ENCODE peak calls at places on chromosomes 13 and 19, in eight cellular contexts. One of them, this sample, is unnamed. For H3K4me1, the result is how much of the 10 kb centered on the place peaks cover.

GRCh38 chr13:99677388-99677951 is 176.2 kb downstream of the TM9SF2 start:
- DNase-seq in psoas muscle: no peak
- DNase-seq in H1: no peak
- DNase-seq in HCT116: no peak
- DNase-seq in fibroblast of lung: no peak
- DNase-seq in lower lobe of right lung: no peak
- DNase-seq in A549: no peak
- DNase-seq in lung: no peak
- DNase-seq in this sample: no peak

GRCh38 chr19:37990362-37990761 is 83.4 kb downstream of the SIPA1L3 start:
- DNase-seq in psoas muscle: no peak
- DNase-seq in H1: peak
- DNase-seq in HCT116: no peak
- DNase-seq in fibroblast of lung: peak
- DNase-seq in lower lobe of right lung: no peak
- DNase-seq in A549: peak
- DNase-seq in lung: peak
- DNase-seq in this sample: no peak

GRCh38 chr19:2089001-2089711 is 7.0 kb downstream of the MOB3A start:
- DNase-seq in psoas muscle: peak
- DNase-seq in H1: no peak
- DNase-seq in HCT116: no peak
- DNase-seq in fibroblast of lung: peak
- DNase-seq in lower lobe of right lung: no peak
- DNase-seq in A549: no peak
- DNase-seq in lung: no peak
- DNase-seq in this sample: no peak

GRCh38 chr19:54451331-54451871 is 2.4 kb downstream of the LENG8 start:
- DNase-seq in psoas muscle: no peak
- DNase-seq in H1: no peak
- DNase-seq in HCT116: no peak
- DNase-seq in fibroblast of lung: peak
- DNase-seq in lower lobe of right lung: peak
- DNase-seq in A549: no peak
- DNase-seq in lung: no peak
- DNase-seq in this sample: no peak

GRCh38 chr13:109180905-109181425 is 551.6 kb downstream of the MYO16 start:
- DNase-seq in psoas muscle: no peak
- DNase-seq in H1: no peak
- DNase-seq in HCT116: peak
- DNase-seq in fibroblast of lung: peak
- DNase-seq in lower lobe of right lung: no peak
- DNase-seq in A549: no peak
- DNase-seq in lung: no peak
- DNase-seq in this sample: no peak

GRCh38 chr13:55571237-55571867 is 1569.4 kb upstream of the PRR20A start:
- DNase-seq in psoas muscle: no peak
- DNase-seq in H1: no peak
- DNase-seq in HCT116: no peak
- DNase-seq in fibroblast of lung: no peak
- DNase-seq in lower lobe of right lung: no peak
- DNase-seq in A549: no peak
- DNase-seq in lung: no peak
- DNase-seq in this sample: no peak

GRCh38 chr13:112248909-112249592 is 127.1 kb upstream of the SPACA7 start:
- DNase-seq in psoas muscle: no peak
- DNase-seq in H1: peak
- DNase-seq in HCT116: no peak
- DNase-seq in fibroblast of lung: no peak
- DNase-seq in lower lobe of right lung: no peak
- DNase-seq in A549: no peak
- DNase-seq in lung: peak
- DNase-seq in this sample: no peak

GRCh38 chr19:43625918-43626579 is 6.6 kb upstream of the ZNF428 start:
- DNase-seq in psoas muscle: no peak
- DNase-seq in H1: peak
- DNase-seq in HCT116: no peak
- DNase-seq in fibroblast of lung: no peak
- DNase-seq in lower lobe of right lung: no peak
- DNase-seq in A549: peak
- DNase-seq in lung: no peak
- DNase-seq in this sample: no peak

GRCh38 chr13:111897178-111897845 is 169.6 kb upstream of the SOX1 start:
- DNase-seq in psoas muscle: no peak
- DNase-seq in H1: peak
- DNase-seq in HCT116: no peak
- DNase-seq in fibroblast of lung: no peak
- DNase-seq in lower lobe of right lung: no peak
- DNase-seq in A549: no peak
- DNase-seq in lung: no peak
- DNase-seq in this sample: no peak

GRCh38 chr13:64347662-64348061 is 2882.5 kb downstream of the PCDH9 start:
- DNase-seq in psoas muscle: no peak
- DNase-seq in H1: no peak
- DNase-seq in HCT116: no peak
- DNase-seq in fibroblast of lung: peak
- DNase-seq in lower lobe of right lung: no peak
- DNase-seq in A549: no peak
- DNase-seq in lung: no peak
- DNase-seq in this sample: no peak

GRCh38 chr19:55486971-55487883 is 1.0 kb upstream of the SSC5D start:
- DNase-seq in psoas muscle: peak
- DNase-seq in H1: peak
- DNase-seq in HCT116: no peak
- DNase-seq in fibroblast of lung: peak
- DNase-seq in lower lobe of right lung: no peak
- DNase-seq in A549: peak
- DNase-seq in lung: no peak
- DNase-seq in this sample: no peak

GRCh38 chr13:106156468-106156867 is 379.0 kb downstream of the EFNB2 start:
- DNase-seq in psoas muscle: no peak
- DNase-seq in H1: no peak
- DNase-seq in HCT116: peak
- DNase-seq in fibroblast of lung: peak
- DNase-seq in lower lobe of right lung: no peak
- DNase-seq in A549: peak
- DNase-seq in lung: no peak
- DNase-seq in this sample: no peak

GRCh38 chr13:102901615-102902305 is 55.9 kb downstream of the ERCC5 start:
- DNase-seq in psoas muscle: no peak
- DNase-seq in H1: no peak
- DNase-seq in HCT116: no peak
- DNase-seq in fibroblast of lung: peak
- DNase-seq in lower lobe of right lung: no peak
- DNase-seq in A549: no peak
- DNase-seq in lung: no peak
- DNase-seq in this sample: no peak

GRCh38 chr19:56949651-56950050 is 109.1 kb upstream of the PEG3 start:
- DNase-seq in psoas muscle: no peak
- DNase-seq in H1: no peak
- DNase-seq in HCT116: no peak
- DNase-seq in fibroblast of lung: no peak
- DNase-seq in lower lobe of right lung: no peak
- DNase-seq in A549: no peak
- DNase-seq in lung: no peak
- DNase-seq in this sample: no peak

GRCh38 chr19:43620061-43621001 is 902 bp upstream of the ZNF428 start:
- DNase-seq in psoas muscle: no peak
- DNase-seq in H1: no peak
- DNase-seq in HCT116: no peak
- DNase-seq in fibroblast of lung: no peak
- DNase-seq in lower lobe of right lung: peak
- DNase-seq in A549: no peak
- DNase-seq in lung: no peak
- DNase-seq in this sample: no peak

GRCh38 chr13:40648040-40648439 is 18.4 kb downstream of the FOXO1 start:
- DNase-seq in psoas muscle: no peak
- DNase-seq in H1: no peak
- DNase-seq in HCT116: no peak
- DNase-seq in fibroblast of lung: no peak
- DNase-seq in lower lobe of right lung: no peak
- DNase-seq in A549: no peak
- DNase-seq in lung: no peak
- DNase-seq in this sample: peak

GRCh38 chr13:98275711-98276171 is 98.7 kb upstream of the RNF113B start:
- DNase-seq in psoas muscle: no peak
- DNase-seq in H1: no peak
- DNase-seq in HCT116: no peak
- DNase-seq in fibroblast of lung: no peak
- DNase-seq in lower lobe of right lung: no peak
- DNase-seq in A549: no peak
- DNase-seq in lung: no peak
- DNase-seq in this sample: no peak
- H3K4me1 ChIP-seq in psoas muscle: under half
- H3K4me1 ChIP-seq in H1: under half
- H3K4me1 ChIP-seq in HCT116: under half
- H3K4me1 ChIP-seq in fibroblast of lung: under half
- H3K4me1 ChIP-seq in lower lobe of right lung: under half
- H3K4me1 ChIP-seq in A549: under half
- H3K4me1 ChIP-seq in lung: under half
- H3K4me1 ChIP-seq in this sample: under half

DNA sequence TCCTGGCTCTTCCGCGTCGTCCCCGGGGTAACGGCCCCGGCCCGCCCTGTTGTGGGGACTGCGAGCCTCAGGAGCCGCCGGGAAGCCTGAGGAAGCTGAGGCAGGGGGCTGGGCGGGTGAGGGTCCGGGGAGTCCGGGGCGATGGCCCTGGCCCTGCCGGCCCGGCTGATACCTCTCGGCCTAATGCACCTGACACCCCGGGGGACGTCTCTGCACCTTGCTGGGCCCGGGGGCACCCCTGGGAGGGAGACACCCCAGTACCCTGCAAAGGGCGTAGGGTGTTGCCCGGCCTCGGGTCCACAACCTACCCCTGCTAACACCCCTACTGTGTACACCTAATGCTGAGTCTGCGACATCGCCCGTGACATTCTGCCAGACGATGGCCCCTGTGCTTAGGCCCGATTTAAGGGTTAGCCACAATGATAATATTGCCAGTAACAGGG is 410 bp downstream of the PIN1 start:
- DNase-seq in psoas muscle: no peak
- DNase-seq in H1: no peak
- DNase-seq in HCT116: no peak
- DNase-seq in fibroblast of lung: no peak
- DNase-seq in lower lobe of right lung: no peak
- DNase-seq in A549: no peak
- DNase-seq in lung: peak
- DNase-seq in this sample: no peak
- H3K4me3 ChIP-seq in psoas muscle: peak
- H3K4me3 ChIP-seq in H1: peak
- H3K4me3 ChIP-seq in HCT116: peak
- H3K4me3 ChIP-seq in fibroblast of lung: peak
- H3K4me3 ChIP-seq in lower lobe of right lung: peak
- H3K4me3 ChIP-seq in A549: peak
- H3K4me3 ChIP-seq in lung: peak
- H3K4me3 ChIP-seq in this sample: peak

GRCh38 chr13:114118086-114118762 is 14.2 kb downstream of the RASA3 start:
- DNase-seq in psoas muscle: peak
- DNase-seq in H1: no peak
- DNase-seq in HCT116: no peak
- DNase-seq in fibroblast of lung: no peak
- DNase-seq in lower lobe of right lung: no peak
- DNase-seq in A549: peak
- DNase-seq in lung: no peak
- DNase-seq in this sample: no peak

GRCh38 chr13:114118763-114119123 is 13.7 kb downstream of the RASA3 start:
- DNase-seq in psoas muscle: peak
- DNase-seq in H1: no peak
- DNase-seq in HCT116: no peak
- DNase-seq in fibroblast of lung: peak
- DNase-seq in lower lobe of right lung: no peak
- DNase-seq in A549: no peak
- DNase-seq in lung: no peak
- DNase-seq in this sample: no peak

GRCh38 chr13:114116734-114117133 is 15.7 kb downstream of the RASA3 start:
- DNase-seq in psoas muscle: no peak
- DNase-seq in H1: no peak
- DNase-seq in HCT116: no peak
- DNase-seq in fibroblast of lung: no peak
- DNase-seq in lower lobe of right lung: no peak
- DNase-seq in A549: no peak
- DNase-seq in lung: no peak
- DNase-seq in this sample: no peak

GRCh38 chr13:114120486-114121430 is 11.7 kb downstream of the RASA3 start:
- DNase-seq in psoas muscle: no peak
- DNase-seq in H1: no peak
- DNase-seq in HCT116: no peak
- DNase-seq in fibroblast of lung: no peak
- DNase-seq in lower lobe of right lung: no peak
- DNase-seq in A549: no peak
- DNase-seq in lung: no peak
- DNase-seq in this sample: no peak

DNA sequence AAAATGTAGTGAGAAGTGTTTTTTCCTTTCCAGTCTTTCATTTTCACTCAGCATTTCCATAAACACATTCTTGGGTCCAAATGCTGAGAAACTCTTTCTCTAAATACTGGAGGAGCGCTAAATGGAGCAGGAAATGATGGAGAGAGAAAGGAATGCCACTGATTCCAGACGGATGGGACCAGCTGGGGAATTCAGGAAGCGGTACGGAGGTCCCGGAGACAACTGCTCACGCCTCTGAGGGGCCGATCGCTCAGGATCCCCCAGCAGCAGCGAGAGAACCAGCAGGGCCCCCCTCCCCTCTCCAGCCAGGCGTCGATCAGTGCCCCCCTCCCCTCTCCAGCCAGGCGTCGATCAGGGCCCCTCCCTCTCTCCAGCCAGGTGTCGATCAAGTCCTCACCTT is 13.2 kb downstream of the RASA3 start:
- DNase-seq in psoas muscle: peak
- DNase-seq in H1: no peak
- DNase-seq in HCT116: no peak
- DNase-seq in fibroblast of lung: peak
- DNase-seq in lower lobe of right lung: peak
- DNase-seq in A549: peak
- DNase-seq in lung: no peak
- DNase-seq in this sample: no peak
- H3K4me1 ChIP-seq in psoas muscle: half or more
- H3K4me1 ChIP-seq in H1: under half
- H3K4me1 ChIP-seq in HCT116: under half
- H3K4me1 ChIP-seq in fibroblast of lung: half or more
- H3K4me1 ChIP-seq in lower lobe of right lung: half or more
- H3K4me1 ChIP-seq in A549: under half
- H3K4me1 ChIP-seq in lung: under half
- H3K4me1 ChIP-seq in this sample: under half

DNA sequence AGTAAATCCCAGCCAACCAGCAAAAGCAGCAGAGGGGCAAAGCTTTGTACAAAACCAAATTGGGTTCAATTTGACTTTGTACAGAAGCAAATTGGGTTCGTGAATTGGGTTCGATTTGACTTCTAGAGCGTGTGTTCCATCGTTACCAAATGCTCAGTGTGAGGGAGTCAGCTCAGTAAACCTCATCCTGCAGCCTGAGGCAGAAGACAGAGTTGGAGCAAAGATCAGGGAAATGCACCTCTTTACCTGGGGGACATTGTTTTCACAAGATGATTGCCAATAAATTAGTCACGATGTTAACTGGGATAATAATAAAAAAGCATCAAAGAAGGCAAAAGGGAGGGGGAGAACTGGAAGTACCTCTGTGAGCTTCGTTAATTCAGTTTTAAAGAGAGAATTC is 1.5 kb downstream of the RAB20 start:
- DNase-seq in psoas muscle: no peak
- DNase-seq in H1: no peak
- DNase-seq in HCT116: no peak
- DNase-seq in fibroblast of lung: no peak
- DNase-seq in lower lobe of right lung: no peak
- DNase-seq in A549: no peak
- DNase-seq in lung: no peak
- DNase-seq in this sample: no peak
- H3K4me3 ChIP-seq in psoas muscle: peak
- H3K4me3 ChIP-seq in H1: peak
- H3K4me3 ChIP-seq in HCT116: no peak
- H3K4me3 ChIP-seq in fibroblast of lung: peak
- H3K4me3 ChIP-seq in lower lobe of right lung: peak
- H3K4me3 ChIP-seq in A549: no peak
- H3K4me3 ChIP-seq in lung: peak
- H3K4me3 ChIP-seq in this sample: peak

This sample was measured in small intestine.